ENCODE peak calls at places on chromosomes 7 and 10, in six cellular contexts. Q, Y, F, E, Z and N are unnamed samples.

GRCh38 chr7:45069444-45070253 is 19.1 kb downstream of the NACAD start:
- DNase-seq in Q (no peak), E (no peak), F (no peak), Y (no peak), Z (no peak), N (no peak)

GRCh38 chr7:150377116-150377979 is 1.8 kb upstream of the ZNF775 start:
- DNase-seq in E (no peak), Q (no peak), Y (no peak), F (no peak), Z (no peak), N (no peak)

GRCh38 chr7:82036146-82036886 is 266.5 kb upstream of the HGF start:
- DNase-seq in F (peak), Y (no peak), Z (peak), Q (no peak), E (no peak), N (peak)

GRCh38 chr7:136997735-136998134 is 129.3 kb downstream of the CHRM2 start:
- DNase-seq in E (no peak), Z (peak), Q (no peak), Y (no peak), F (no peak), N (peak)

GRCh38 chr7:94190599-94191061 is 186.5 kb upstream of the BET1 start:
- DNase-seq in E (peak), Z (peak), Y (no peak), F (peak), Q (no peak), N (peak)

GRCh38 chr7:157432957-157433576 is 96.3 kb downstream of the DNAJB6 start:
- DNase-seq in Y (peak), E (peak), Q (peak), F (peak), Z (peak), N (peak)

GRCh38 chr7:70704921-70705346 is 427.0 kb upstream of the GALNT17 start:
- DNase-seq in Z (no peak), Y (no peak), F (no peak), Q (no peak), E (no peak), N (no peak)

GRCh38 chr7:101251871-101252659 is 7.2 kb upstream of the FIS1 start:
- DNase-seq in E (peak), Z (peak), F (peak), Y (peak), Q (peak), N (peak)

GRCh38 chr10:26486304-26486703 is 48.2 kb downstream of the APBB1IP start:
- DNase-seq in E (peak), Y (no peak), Q (no peak), F (peak), Z (peak), N (peak)

GRCh38 chr7:88317422-88317821 is 10.7 kb upstream of the STEAP4 start:
- DNase-seq in E (no peak), F (no peak), Z (no peak), Q (no peak), Y (no peak), N (no peak)

GRCh38 chr7:85471740-85472139 is 284.9 kb upstream of the SEMA3D start:
- DNase-seq in Y (no peak), F (peak), Q (no peak), E (peak), Z (peak), N (peak)

GRCh38 chr7:111414374-111414773 is 147.9 kb downstream of the IMMP2L start:
- DNase-seq in E (no peak), Y (no peak), F (no peak), Z (no peak), Q (no peak), N (no peak)

GRCh38 chr10:14602807-14603538 is 171.7 kb downstream of the FAM107B start:
- DNase-seq in Y (no peak), Z (peak), Q (no peak), F (peak), E (no peak), N (no peak)

GRCh38 chr10:115624448-115624847 is 531.3 kb downstream of the ATRNL1 start:
- DNase-seq in Q (no peak), F (peak), Y (no peak), Z (peak), E (no peak), N (peak)